ENCODE peak calls at places on chromosomes 5 and 9, in ten cellular contexts. K is stomach, N is breast epithelium, E is sigmoid colon, Q is spleen, C is HCT116, W is vagina, U is H1, V is transverse colon, M is suprapubic skin. I is an unnamed sample.

GRCh38 chr5:161549106-161549505 is 2.6 kb upstream of the GABRB2 start:
- DNase-seq in K (no peak), E (no peak), V (no peak), C (no peak), U (no peak), Q (no peak), M (no peak), N (no peak), W (no peak), I (no peak)

GRCh38 chr9:107472581-107473335 is 16.8 kb downstream of the KLF4 start:
- DNase-seq in V (no peak), E (no peak), K (no peak), Q (no peak), W (no peak), N (no peak), U (no peak), C (no peak), M (no peak), I (no peak)

GRCh38 chr5:160919610-160920009 is 67.6 kb upstream of the ATP10B start:
- DNase-seq in C (no peak), Q (no peak), W (no peak), U (no peak), N (no peak), M (no peak), V (no peak), K (no peak), E (no peak), I (no peak)

GRCh38 chr5:1502046-1502736 is 21.6 kb downstream of the LPCAT1 start:
- DNase-seq in U (no peak), M (no peak), E (no peak), W (no peak), C (no peak), Q (peak; percentile 95), N (no peak), K (peak; percentile 33), V (peak; percentile 41), I (peak; percentile 75)

GRCh38 chr5:63686938-63687337 is 275.3 kb downstream of the HTR1A start:
- DNase-seq in C (no peak), U (no peak), V (no peak), M (no peak), W (no peak), E (no peak), Q (no peak), N (peak; percentile 26), K (no peak), I (no peak)

GRCh38 chr5:59790399-59791130 is 103.0 kb downstream of the PDE4D start:
- DNase-seq in W (no peak), N (no peak), Q (no peak), E (peak; percentile 78), K (no peak), C (no peak), U (no peak), M (no peak), V (no peak), I (no peak)

GRCh38 chr5:98787131-98787719 is 13.8 kb downstream of the RGMB start:
- DNase-seq in Q (no peak), V (no peak), C (no peak), E (no peak), K (no peak), N (no peak), W (no peak), M (no peak), U (no peak), I (no peak)

GRCh38 chr5:55897905-55898304 is 46.7 kb downstream of the IL31RA start:
- DNase-seq in V (no peak), W (no peak), M (peak; percentile 88), C (no peak), N (peak; percentile 66), E (no peak), U (no peak), Q (no peak), K (no peak), I (no peak)

GRCh38 chr9:1941989-1942388 is 73.2 kb upstream of the SMARCA2 start:
- DNase-seq in Q (no peak), U (no peak), K (no peak), E (no peak), M (no peak), V (no peak), C (no peak), W (no peak), N (no peak), I (no peak)

GRCh38 chr9:1938135-1938534 is 77.0 kb upstream of the SMARCA2 start:
- DNase-seq in K (no peak), E (no peak), U (no peak), V (no peak), W (no peak), Q (no peak), M (no peak), C (no peak), N (no peak), I (no peak)

GRCh38 chr9:1938675-1939170 is 76.4 kb upstream of the SMARCA2 start:
- DNase-seq in Q (no peak), U (no peak), E (no peak), W (no peak), V (no peak), M (no peak), K (no peak), C (no peak), N (no peak), I (no peak)

GRCh38 chr9:1939466-1939865 is 75.7 kb upstream of the SMARCA2 start:
- DNase-seq in E (no peak), V (no peak), C (no peak), U (no peak), M (no peak), K (no peak), Q (no peak), W (no peak), N (no peak), I (no peak)

DNA sequence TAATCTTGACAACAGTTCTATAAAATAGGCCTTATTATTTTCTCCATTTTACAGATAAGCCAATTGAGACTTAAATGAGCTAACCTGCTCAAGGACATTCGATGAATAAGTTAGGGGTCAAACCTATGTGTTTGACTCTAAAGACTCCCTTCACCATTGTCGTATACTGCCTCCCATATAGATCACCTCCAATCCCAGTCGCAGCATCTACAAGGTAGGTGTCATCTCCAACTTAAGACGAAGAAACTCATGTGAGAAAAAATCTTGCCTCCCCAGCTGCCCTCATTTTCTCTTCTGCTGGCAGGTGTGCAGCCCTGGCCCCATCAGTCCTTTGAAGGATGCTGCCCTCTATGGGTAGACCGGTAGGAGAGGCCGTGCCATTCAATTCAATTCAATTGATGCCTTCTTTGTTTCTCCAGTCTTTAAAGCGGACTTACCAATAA is 75.2 kb upstream of the SMARCA2 start:
- DNase-seq in N (no peak), Q (no peak), M (no peak), C (peak; percentile 8), W (no peak), K (peak; percentile 27), E (no peak), U (no peak), V (peak; percentile 22), I (no peak)
- TF ChIP-seq POLR2AphosphoS5 in N (no peak), Q (no peak), M (no peak), C (no peak), W (no peak), K (no peak), E (no peak), U (no peak), V (no peak), I (no peak)

GRCh38 chr5:149732500-149733128 is 2.5 kb downstream of the PPARGC1B start:
- DNase-seq in E (peak; percentile 90), V (peak; percentile 78), C (no peak), K (no peak), N (no peak), Q (no peak), M (no peak), U (no peak), W (no peak), I (peak; percentile 30)

GRCh38 chr5:149733129-149733900 is 3.2 kb downstream of the PPARGC1B start:
- DNase-seq in V (no peak), Q (no peak), W (no peak), N (no peak), M (no peak), C (no peak), K (no peak), E (no peak), U (no peak), I (no peak)

GRCh38 chr5:149737355-149737754 is 7.2 kb downstream of the PPARGC1B start:
- DNase-seq in M (no peak), N (no peak), K (no peak), U (no peak), W (no peak), Q (no peak), V (no peak), E (no peak), C (no peak), I (no peak)

GRCh38 chr5:149731617-149732400 is 1.7 kb downstream of the PPARGC1B start:
- DNase-seq in U (peak; percentile 68), K (peak; percentile 85), E (peak; percentile 96), M (peak; percentile 92), C (peak; percentile 64), N (peak; percentile 81), Q (peak; percentile 92), W (no peak), V (peak; percentile 91), I (peak; percentile 61)

DNA sequence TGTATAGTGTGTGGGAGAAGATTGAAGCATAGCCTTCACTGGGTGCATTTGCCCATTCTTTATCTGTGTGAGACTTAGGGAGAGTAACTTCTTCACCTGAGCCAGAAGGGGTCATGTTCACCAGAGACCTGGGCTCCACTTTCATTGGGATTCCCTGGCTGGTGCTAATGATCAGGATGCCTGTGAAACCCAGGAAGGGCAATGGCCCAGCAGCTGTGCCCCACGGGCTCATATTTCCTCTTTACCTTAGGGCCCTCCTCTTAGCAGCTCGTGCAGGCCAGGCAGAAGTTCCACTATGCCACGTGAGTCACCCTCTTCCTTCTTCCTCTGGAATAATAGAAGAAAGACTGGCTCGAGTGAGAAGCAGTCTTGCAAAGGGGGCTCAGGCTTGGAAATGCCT is 5.0 kb downstream of the PPARGC1B start:
- DNase-seq in M (no peak), E (no peak), W (peak; percentile 72), C (no peak), N (no peak), K (no peak), V (peak; percentile 46), U (no peak), Q (no peak), I (peak; percentile 87)
- H3K4me3 ChIP-seq in M (no peak overlapping the region), E (no peak overlapping the region), W (no peak overlapping the region), C (no peak overlapping the region), N (no peak overlapping the region), K (no peak overlapping the region), V (no peak overlapping the region), U (no peak overlapping the region), Q (no peak overlapping the region), I (no peak overlapping the region)

GRCh38 chr9:98867109-98867433 is 59.6 kb downstream of the GALNT12 start:
- DNase-seq in C (no peak), W (no peak), N (no peak), Q (no peak), M (no peak), E (no peak), K (no peak), V (no peak), U (no peak), I (no peak)

GRCh38 chr9:98869866-98870265 is 62.4 kb downstream of the GALNT12 start:
- DNase-seq in E (no peak), K (no peak), W (no peak), V (no peak), C (no peak), N (no peak), Q (no peak), U (no peak), M (no peak), I (no peak)

GRCh38 chr9:98866435-98867108 is 59.1 kb downstream of the GALNT12 start:
- DNase-seq in N (no peak), C (no peak), V (no peak), U (no peak), W (no peak), K (no peak), E (no peak), M (no peak), Q (no peak), I (no peak)

GRCh38 chr9:98869078-98869745 is 61.7 kb downstream of the GALNT12 start:
- DNase-seq in E (no peak), C (no peak), K (no peak), Q (no peak), M (no peak), V (no peak), U (no peak), W (no peak), N (no peak), I (no peak)

GRCh38 chr9:98867434-98868168 is 60.1 kb downstream of the GALNT12 start:
- DNase-seq in W (no peak), E (peak; percentile 93), M (peak; percentile 83), C (no peak), K (peak; percentile 55), U (no peak), N (peak; percentile 52), V (peak; percentile 54), Q (no peak), I (peak; percentile 86)
- TF ChIP-seq POLR2AphosphoS5 in W (peak; percentile 51), E (peak; percentile 47), M (no peak), C (peak; percentile 45), K (peak; percentile 77), U (no peak), N (peak; percentile 50), V (no peak), Q (no peak), I (peak; percentile 81)

GRCh38 chr5:43019293-43019614 is 20.9 kb downstream of the ANXA2R start:
- DNase-seq in Q (no peak), U (no peak), M (no peak), W (no peak), E (no peak), N (no peak), K (no peak), C (no peak), V (no peak), I (no peak)
- H3K4me3 ChIP-seq in Q (peak overlapping the region; percentile 52), U (no peak overlapping the region), M (peak overlapping the region; percentile 57), W (peak overlapping the region; percentile 76), E (peak overlapping the region; percentile 7), N (peak overlapping the region; percentile 49), K (peak overlapping the region; percentile 42), C (peak overlapping the region; percentile 68), V (peak overlapping the region; percentile 22), I (peak overlapping the region; percentile 62)